ENCODE peak calls at places on chromosomes 5 and 9, in four cellular contexts. U is CD8-positive, alpha-beta T cell; J is MCF 10A; R is PC-3. G is an unnamed sample.
A peak's percentile ranks its signal among the peaks of the same experiment; 100 is the strongest.

GRCh38 chr5:15615859-15616258 is 115.9 kb downstream of the FBXL7 start:
- DNase-seq in U (no peak), J (no peak), R (no peak), G (no peak)

GRCh38 chr5:103224118-103224893 is 34.3 kb upstream of the MACIR start:
- DNase-seq in U (peak; percentile 1), J (peak; percentile 74), R (peak; percentile 92), G (peak; percentile 48)

GRCh38 chr9:114532561-114533237 is 27.4 kb upstream of the WHRN start:
- DNase-seq in U (no peak), J (no peak), R (no peak), G (no peak)

GRCh38 chr5:179345429-179346321 is at the start of gene ADAMTS2:
- DNase-seq in U (no peak), J (no peak), R (no peak), G (no peak)

GRCh38 chr5:177366528-177367322 is 9.0 kb downstream of the RGS14 start:
- DNase-seq in U (no peak), J (no peak), R (no peak), G (peak; percentile 25)

GRCh38 chr5:77360381-77360780 is 131.7 kb downstream of the WDR41 start:
- DNase-seq in U (no peak), J (no peak), R (no peak), G (no peak)

GRCh38 chr5:88884435-88884877 is 1.5 kb upstream of the MEF2C start:
- DNase-seq in U (no peak), J (no peak), R (no peak), G (no peak)

GRCh38 chr5:172493906-172494305 is 39.6 kb upstream of the SH3PXD2B start:
- DNase-seq in U (no peak), J (no peak), R (no peak), G (no peak)

GRCh38 chr5:67678594-67678993 is 482.0 kb upstream of the CD180 start:
- DNase-seq in U (no peak), J (no peak), R (no peak), G (no peak)

GRCh38 chr5:79831910-79832309 is 142.3 kb downstream of the CMYA5 start:
- DNase-seq in U (no peak), J (no peak), R (no peak), G (no peak)

GRCh38 chr9:106916491-106917235 is 53.7 kb downstream of the ZNF462 start:
- DNase-seq in U (no peak), J (peak; percentile 85), R (peak; percentile 96), G (no peak)

GRCh38 chr5:45383985-45384384 is 312.2 kb downstream of the HCN1 start:
- DNase-seq in U (no peak), J (no peak), R (no peak), G (no peak)

DNA sequence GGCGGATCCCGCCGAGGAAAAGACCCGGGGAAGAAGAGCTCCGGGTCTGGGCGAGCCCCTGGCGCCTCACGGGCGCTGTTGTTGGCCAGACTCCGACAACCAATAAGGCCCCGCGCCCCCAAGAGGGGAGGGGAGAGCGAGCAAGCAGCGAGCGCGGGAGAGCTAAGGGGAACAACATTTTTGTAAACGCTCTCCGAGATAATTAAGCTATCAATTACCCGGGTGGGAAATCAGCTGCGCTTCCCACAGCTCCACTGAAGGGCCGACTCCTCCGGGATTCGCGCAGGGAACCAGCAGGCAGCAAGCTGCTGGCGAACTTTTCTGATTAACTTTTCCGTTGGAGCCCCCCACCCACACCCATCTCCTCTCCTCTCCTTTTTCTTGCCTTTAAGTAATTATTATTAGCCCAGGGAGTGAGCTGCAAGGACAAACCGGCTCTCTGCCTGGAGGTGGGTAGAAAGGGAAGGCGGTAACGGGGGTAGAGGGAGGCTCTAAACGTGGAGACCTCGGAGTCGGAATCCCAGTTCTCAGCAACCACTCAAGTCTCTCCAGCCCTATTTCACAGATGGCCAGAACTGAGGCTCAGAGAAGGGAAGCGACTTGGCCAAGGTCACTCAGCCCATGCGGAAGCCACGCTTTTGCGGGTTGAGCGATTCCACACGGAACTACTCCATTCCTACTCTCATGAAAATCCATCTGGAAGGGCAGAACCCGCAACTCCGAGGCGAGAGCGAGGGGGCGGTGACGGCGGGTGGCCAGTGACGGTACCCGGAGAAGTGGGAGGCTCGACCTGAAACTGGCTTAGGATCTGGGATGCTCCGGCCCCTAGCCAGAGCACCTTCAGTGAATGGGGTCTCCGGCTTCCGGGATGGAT is 1.3 kb downstream of the ASTN2 start:
- DNase-seq in U (no peak), J (no peak), R (no peak), G (no peak)
- TF ChIP-seq CTCF in U (no peak), J (no peak), R (no peak), G (no peak)

GRCh38 chr5:982377-983237 is 26.0 kb upstream of the NKD2 start:
- DNase-seq in U (no peak), J (peak; percentile 23), R (peak; percentile 23), G (peak; percentile 41)
- TF ChIP-seq CTCF in U (no peak), J (peak; percentile 19), R (peak; percentile 71), G (no peak)

GRCh38 chr5:139287890-139288635 is 5.5 kb upstream of the MATR3 start:
- DNase-seq in U (no peak), J (peak; percentile 47), R (peak; percentile 33), G (no peak)
- TF ChIP-seq CTCF in U (no peak), J (peak; percentile 12), R (peak; percentile 45), G (no peak)

DNA sequence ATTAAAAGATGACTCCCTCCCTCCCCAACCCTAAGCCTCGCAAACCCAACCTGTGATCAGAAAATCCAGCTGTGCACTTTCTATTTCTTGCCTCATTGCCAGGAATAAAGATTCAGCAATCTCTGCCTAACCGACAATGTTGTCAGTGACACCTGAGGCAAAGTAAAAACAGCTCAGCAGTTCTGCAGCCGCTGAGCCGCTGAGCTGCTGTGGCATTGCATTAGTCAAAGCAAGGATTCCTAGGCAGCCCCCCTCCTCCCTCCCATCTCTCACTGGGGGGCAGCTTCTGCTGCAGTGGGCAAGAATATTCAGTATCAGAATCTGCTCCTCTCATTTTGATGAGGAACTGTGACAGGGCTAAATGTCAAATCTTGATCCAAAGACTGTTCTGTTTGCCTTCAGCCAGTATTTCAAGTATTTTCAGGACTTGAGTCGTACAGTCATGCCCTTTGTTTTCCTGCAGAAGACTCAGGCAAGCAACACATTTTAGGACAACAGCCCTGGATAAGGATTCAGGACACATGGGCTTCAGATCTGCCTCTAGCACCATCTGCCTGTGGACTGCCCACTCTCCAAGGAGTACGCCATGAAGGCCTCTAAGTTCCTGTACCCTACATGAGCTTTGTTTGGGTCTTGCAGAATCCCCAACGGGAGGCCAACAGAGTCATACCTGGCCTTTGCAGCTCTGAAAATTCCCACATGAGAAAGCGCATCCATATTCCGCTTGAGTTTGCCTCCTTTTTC is 41.1 kb upstream of the DAP start:
- DNase-seq in U (no peak), J (no peak), R (peak; percentile 16), G (no peak)
- TF ChIP-seq CTCF in U (no peak), J (no peak), R (peak; percentile 14), G (no peak)

GRCh38 chr5:81303563-81303962 is 2.2 kb downstream of the ZCCHC9 start:
- DNase-seq in U (no peak), J (peak; percentile 24), R (peak; percentile 92), G (no peak)

GRCh38 chr5:81302596-81302995 is 1.2 kb downstream of the ZCCHC9 start:
- DNase-seq in U (no peak), J (no peak), R (peak; percentile 29), G (no peak)

GRCh38 chr5:81297531-81297930 is 3.9 kb upstream of the ZCCHC9 start:
- DNase-seq in U (no peak), J (no peak), R (no peak), G (no peak)

GRCh38 chr5:81305783-81306182 is 4.4 kb downstream of the ZCCHC9 start:
- DNase-seq in U (no peak), J (no peak), R (no peak), G (no peak)

DNA sequence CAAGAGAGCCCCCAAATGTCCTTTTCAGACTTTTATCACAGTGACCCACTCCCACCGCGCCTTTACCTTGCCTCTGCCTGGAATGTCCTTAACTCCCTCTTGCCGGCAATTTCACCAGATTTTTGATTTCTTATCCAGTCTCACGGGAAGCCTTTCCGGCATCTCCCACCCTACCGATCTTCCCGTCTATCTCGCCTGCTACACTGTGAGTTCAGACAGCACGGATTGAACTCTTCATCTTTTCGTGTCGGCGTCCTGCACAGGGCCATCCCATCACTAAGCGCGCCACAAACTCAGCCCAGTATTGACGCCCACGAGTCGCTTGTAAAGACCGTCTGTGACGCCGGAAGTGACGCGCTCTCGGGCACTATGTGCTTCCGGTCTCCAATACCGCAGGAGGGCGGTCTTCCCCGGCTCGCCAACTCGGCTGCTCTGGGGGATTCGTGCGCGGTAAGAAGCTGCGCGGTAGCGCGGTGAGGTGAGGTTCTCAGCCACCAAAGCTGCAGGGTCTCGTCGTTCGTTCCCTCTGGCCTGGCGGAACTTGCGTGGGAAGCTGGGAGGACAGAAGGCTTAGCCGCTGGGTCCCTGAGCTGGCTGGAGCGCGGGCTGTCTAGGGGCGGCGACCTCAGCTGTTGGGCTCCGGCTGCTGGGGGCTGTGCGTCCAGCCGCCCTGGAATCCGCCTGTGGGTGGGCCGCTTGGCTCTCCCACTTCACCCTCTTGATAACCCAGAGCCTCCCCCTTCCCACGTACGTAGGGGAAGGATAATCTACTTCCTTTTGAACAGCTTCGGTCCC is at the start of gene ZCCHC9:
- DNase-seq in U (peak; percentile 92), J (peak; percentile 93), R (peak; percentile 90), G (peak; percentile 90)
- TF ChIP-seq CTCF in U (no peak), J (no peak), R (peak; percentile 11), G (no peak)

GRCh38 chr5:143208781-143209510 is 194.5 kb downstream of the NR3C1 start:
- DNase-seq in U (no peak), J (no peak), R (peak; percentile 21), G (no peak)
- TF ChIP-seq CTCF in U (no peak), J (peak; percentile 22), R (peak; percentile 26), G (peak; percentile 14)

DNA sequence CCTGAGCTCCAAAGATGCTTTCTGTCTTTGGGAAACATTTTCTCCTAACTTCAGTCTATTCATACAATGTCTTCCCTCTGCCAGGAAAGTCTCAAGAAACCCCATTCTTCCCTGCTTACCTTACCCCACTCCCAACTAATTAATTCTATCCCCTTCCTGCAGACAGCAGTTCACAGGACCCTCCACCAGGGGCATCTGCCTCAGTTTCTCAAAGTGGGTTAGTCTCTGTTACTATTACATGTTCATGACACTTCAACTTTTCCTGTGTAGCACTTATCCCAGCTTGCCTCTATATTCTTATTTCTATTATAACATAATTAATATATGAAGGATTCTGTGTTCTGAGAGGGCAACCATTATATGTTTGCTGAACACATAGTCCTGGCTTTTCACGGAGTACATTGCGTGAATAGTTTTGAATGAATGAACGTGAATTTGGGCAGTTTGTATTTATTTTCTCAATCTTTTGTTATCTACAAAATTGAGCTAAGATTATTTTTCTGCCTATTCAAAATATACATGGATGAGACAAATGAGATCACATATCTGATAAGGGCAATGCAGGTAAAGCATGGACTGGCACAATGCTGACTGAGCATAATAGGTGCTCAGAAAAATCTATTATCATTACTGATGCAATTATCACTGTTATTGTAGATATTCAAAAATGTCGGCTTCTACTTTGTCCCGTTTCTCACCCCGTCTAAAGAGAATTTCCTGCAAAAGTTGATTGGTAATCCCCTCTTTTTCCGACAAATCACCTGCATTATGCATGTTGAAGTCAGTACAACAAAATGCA is 341.1 kb downstream of the BRINP1 start:
- DNase-seq in U (no peak), J (no peak), R (no peak), G (no peak)
- TF ChIP-seq CTCF in U (no peak), J (no peak), R (no peak), G (no peak)

GRCh38 chr9:123735376-123735775 is 194.6 kb downstream of the DENND1A start:
- DNase-seq in U (no peak), J (no peak), R (peak; percentile 17), G (no peak)
- TF ChIP-seq CTCF in U (no peak), J (no peak), R (no peak), G (no peak)

DNA sequence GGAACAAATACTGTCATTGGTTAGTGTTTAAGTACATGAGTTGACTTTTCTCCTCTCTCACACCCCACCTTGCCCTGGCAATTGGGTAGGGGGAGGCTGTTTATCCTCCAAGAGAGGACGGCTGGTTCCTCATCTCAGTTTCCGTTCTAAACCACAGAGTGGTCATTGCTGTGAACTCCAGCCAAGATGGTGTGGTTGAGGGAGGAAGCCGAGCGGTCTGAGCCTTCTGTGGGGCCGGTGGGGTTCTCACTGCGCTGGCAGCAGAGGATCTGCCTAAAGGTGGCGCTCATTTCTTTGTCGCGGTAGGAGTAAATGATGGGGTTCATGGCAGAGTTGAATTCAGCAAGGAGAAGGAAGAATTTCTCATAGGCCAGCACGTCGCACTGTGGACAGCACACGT is 163.0 kb downstream of the LPAR1 start:
- DNase-seq in U (no peak), J (no peak), R (no peak), G (peak; percentile 55)
- TF ChIP-seq CTCF in U (no peak), J (no peak), R (no peak), G (peak; percentile 58)

G was measured in CD14-positive monocyte.